ENCODE peak calls at places on chromosome 1, in five cellular contexts. Y is brain microvascular endothelial cell, U is amniotic epithelial cell, V is B cell, H is Calu3. C is an unnamed sample.

GRCh38 chr1:238589843-238590435 is 699.2 kb upstream of the ZP4 start:
- DNase-seq in Y (peak; percentile 85), U (no peak), V (no peak), H (no peak), C (no peak)

GRCh38 chr1:116020668-116021272 is 44.5 kb downstream of the SLC22A15 start:
- DNase-seq in Y (peak; percentile 57), U (peak; percentile 66), V (peak; percentile 50), H (peak; percentile 49), C (peak; percentile 68)

GRCh38 chr1:170864238-170864637 is 71.1 kb upstream of the MROH9 start:
- DNase-seq in Y (peak; percentile 29), U (no peak), V (no peak), H (no peak), C (no peak)

GRCh38 chr1:87093286-87093685 is 178.9 kb downstream of the HS2ST1 start:
- DNase-seq in Y (peak; percentile 5), U (peak; percentile 25), V (no peak), H (no peak), C (no peak)

GRCh38 chr1:166127003-166127402 is 39.8 kb downstream of the FAM78B start:
- DNase-seq in Y (no peak), U (no peak), V (no peak), H (no peak), C (no peak)

GRCh38 chr1:9691108-9691445 is 39.5 kb downstream of the PIK3CD start:
- DNase-seq in Y (peak; percentile 47), U (peak; percentile 12), V (no peak), H (no peak), C (no peak)

GRCh38 chr1:44038876-44039657 is 7.8 kb upstream of the SLC6A9 start:
- DNase-seq in Y (peak; percentile 72), U (peak; percentile 59), V (no peak), H (no peak), C (no peak)

GRCh38 chr1:39685071-39685470 is 6.2 kb downstream of the HPCAL4 start:
- DNase-seq in Y (no peak), U (no peak), V (no peak), H (no peak), C (no peak)

GRCh38 chr1:29240400-29240837 is 4.1 kb downstream of the PTPRU start:
- DNase-seq in Y (no peak), U (peak; percentile 58), V (no peak), H (no peak), C (no peak)

GRCh38 chr1:179731643-179732042 is 11.4 kb upstream of the FAM163A start:
- DNase-seq in Y (no peak), U (no peak), V (no peak), H (no peak), C (no peak)

GRCh38 chr1:25568090-25568833 is 24.9 kb downstream of the LDLRAP1 start:
- DNase-seq in Y (peak; percentile 25), U (peak; percentile 81), V (no peak), H (peak; percentile 67), C (peak; percentile 64)

GRCh38 chr1:25936940-25937339 is 30.7 kb upstream of the STMN1 start:
- DNase-seq in Y (no peak), U (no peak), V (no peak), H (no peak), C (no peak)

GRCh38 chr1:45299981-45300668 is 26.6 kb upstream of the HPDL start:
- DNase-seq in Y (peak; percentile 71), U (peak; percentile 77), V (peak; percentile 73), H (peak; percentile 36), C (peak; percentile 82)

GRCh38 chr1:246930830-246931548 is 759 bp downstream of the AHCTF1 start:
- DNase-seq in Y (peak; percentile 53), U (peak; percentile 61), V (peak; percentile 74), H (peak; percentile 48), C (peak; percentile 69)

GRCh38 chr1:12448746-12449177 is 169.2 kb downstream of the DHRS3 start:
- DNase-seq in Y (peak; percentile 79), U (peak; percentile 96), V (no peak), H (no peak), C (peak; percentile 38)

GRCh38 chr1:155938220-155938627 is 3.2 kb upstream of the RXFP4 start:
- DNase-seq in Y (peak; percentile 58), U (peak; percentile 69), V (peak; percentile 63), H (peak; percentile 58), C (peak; percentile 67)

GRCh38 chr1:217184854-217185253 is 446.0 kb downstream of the GPATCH2 start:
- DNase-seq in Y (no peak), U (no peak), V (no peak), H (no peak), C (no peak)

GRCh38 chr1:14140800-14141526 is 441.0 kb downstream of the PRDM2 start:
- DNase-seq in Y (no peak), U (no peak), V (no peak), H (no peak), C (peak; percentile 37)

GRCh38 chr1:174963547-174964125 is 36.1 kb upstream of the CACYBP start:
- DNase-seq in Y (no peak), U (no peak), V (no peak), H (no peak), C (no peak)

GRCh38 chr1:167627865-167628641 is 2.0 kb upstream of the RCSD1 start:
- DNase-seq in Y (no peak), U (no peak), V (peak; percentile 68), H (no peak), C (no peak)

GRCh38 chr1:116915182-116915611 is 5.5 kb downstream of the PTGFRN start:
- DNase-seq in Y (no peak), U (peak; percentile 19), V (no peak), H (peak; percentile 5), C (no peak)

GRCh38 chr1:177925006-177925405 is 44.9 kb downstream of the SEC16B start:
- DNase-seq in Y (no peak), U (no peak), V (no peak), H (no peak), C (no peak)